ENCODE peak calls at places on chromosomes 16 and 17, in nine cellular contexts. O is cardiac muscle cell, T is hepatocyte, E is tibial artery, G is GM23338, I is adipocyte, R is ovary, H is left ventricle myocardium inferior, L is GM23248. Z is an unnamed sample. For H3K4me1, the result is how much of the 10 kb centered on the place peaks cover.

GRCh38 chr16:9007177-9007794 is 43.6 kb upstream of the USP7 start:
- DNase-seq in O (no peak), T (no peak), E (no peak), G (no peak), I (peak), R (no peak), H (no peak), L (peak), Z (peak)

GRCh38 chr16:339680-340079 is 12.8 kb downstream of the AXIN1 start:
- DNase-seq in O (no peak), T (no peak), E (no peak), G (no peak), I (no peak), R (no peak), H (no peak), L (no peak), Z (no peak)

GRCh38 chr16:51556694-51557327 is 405.7 kb upstream of the SALL1 start:
- DNase-seq in O (no peak), T (peak), E (no peak), G (no peak), I (peak), R (peak), H (no peak), L (peak), Z (peak)

GRCh38 chr17:44749076-44750020 is 9.4 kb upstream of the ADAM11 start:
- DNase-seq in O (no peak), T (no peak), E (no peak), G (no peak), I (no peak), R (no peak), H (peak), L (no peak), Z (no peak)

GRCh38 chr16:17194190-17194780 is 276.5 kb downstream of the XYLT1 start:
- DNase-seq in O (peak), T (peak), E (peak), G (peak), I (peak), R (peak), H (peak), L (peak), Z (peak)

GRCh38 chr16:17544785-17545184 is 74.0 kb upstream of the XYLT1 start:
- DNase-seq in O (no peak), T (no peak), E (peak), G (peak), I (no peak), R (no peak), H (no peak), L (no peak), Z (peak)

GRCh38 chr17:8785547-8786412 is 13.4 kb downstream of the MFSD6L start:
- DNase-seq in O (peak), T (peak), E (peak), G (peak), I (peak), R (peak), H (peak), L (peak), Z (peak)

GRCh38 chr17:2828396-2829038 is 32.3 kb downstream of the RAP1GAP2 start:
- DNase-seq in O (peak), T (peak), E (peak), G (peak), I (peak), R (peak), H (peak), L (peak), Z (peak)

GRCh38 chr16:10729649-10730048 is 14.0 kb upstream of the NUBP1 start:
- DNase-seq in O (no peak), T (no peak), E (no peak), G (peak), I (peak), R (no peak), H (no peak), L (peak), Z (peak)

GRCh38 chr16:53629607-53630312 is 73.9 kb downstream of the RPGRIP1L start:
- DNase-seq in O (no peak), T (no peak), E (no peak), G (no peak), I (no peak), R (no peak), H (no peak), L (no peak), Z (no peak)

GRCh38 chr17:57366558-57367351 is 110.4 kb downstream of the MSI2 start:
- DNase-seq in O (no peak), T (peak), E (no peak), G (no peak), I (no peak), R (no peak), H (peak), L (peak), Z (no peak)

GRCh38 chr17:28473542-28473941 is at the start of gene SLC13A2:
- DNase-seq in O (no peak), T (no peak), E (no peak), G (no peak), I (no peak), R (no peak), H (no peak), L (no peak), Z (no peak)

GRCh38 chr17:1082579-1082978 is 85.7 kb downstream of the TIMM22 start:
- DNase-seq in O (no peak), T (no peak), E (no peak), G (no peak), I (no peak), R (no peak), H (no peak), L (peak), Z (no peak)

GRCh38 chr16:90026135-90026534 is 6.9 kb upstream of the DBNDD1 start:
- DNase-seq in O (no peak), T (no peak), E (no peak), G (peak), I (no peak), R (no peak), H (no peak), L (no peak), Z (no peak)

GRCh38 chr17:83152745-83153611 is 73.6 kb downstream of the METRNL start:
- DNase-seq in O (no peak), T (peak), E (peak), G (no peak), I (no peak), R (no peak), H (peak), L (no peak), Z (peak)

GRCh38 chr17:65593870-65594584 is 32.6 kb upstream of the AXIN2 start:
- DNase-seq in O (no peak), T (peak), E (no peak), G (no peak), I (peak), R (no peak), H (no peak), L (peak), Z (no peak)

GRCh38 chr17:29251969-29252866 is 5.6 kb downstream of the CRYBA1 start:
- DNase-seq in O (peak), T (peak), E (no peak), G (peak), I (peak), R (no peak), H (no peak), L (peak), Z (no peak)

GRCh38 chr17:38454528-38454927 is 26.3 kb downstream of the ARHGAP23 start:
- DNase-seq in O (no peak), T (peak), E (peak), G (no peak), I (peak), R (peak), H (peak), L (peak), Z (peak)

DNA sequence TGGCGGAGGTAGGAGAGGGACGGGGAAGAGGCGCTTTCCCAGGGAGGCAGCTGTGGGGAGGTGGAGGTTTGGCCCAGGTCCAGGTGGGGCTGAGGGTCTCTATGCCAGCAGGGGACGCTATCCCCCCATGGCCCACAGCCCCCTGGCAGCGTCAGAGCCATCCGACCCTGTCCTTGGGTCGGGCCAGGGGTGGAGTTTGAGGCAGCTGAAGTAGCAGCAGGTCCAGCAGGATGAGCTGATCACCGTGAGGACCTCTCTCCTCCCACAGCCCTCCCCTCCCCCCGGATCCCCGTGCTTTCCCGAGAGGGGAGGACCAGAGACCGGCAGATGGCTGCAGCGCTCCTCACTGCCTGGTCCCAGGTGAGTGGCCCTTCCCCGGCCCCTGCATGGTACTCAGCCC is 3.2 kb downstream of the ZNF205 start:
- DNase-seq in O (no peak), T (no peak), E (no peak), G (peak), I (no peak), R (no peak), H (no peak), L (no peak), Z (no peak)
- H3K4me1 ChIP-seq in O (under half), T (under half), E (under half), G (under half), I (under half), R (under half), H (under half), L (under half), Z (under half)

GRCh38 chr16:25052530-25052929 is 37.4 kb upstream of the ARHGAP17 start:
- DNase-seq in O (no peak), T (no peak), E (no peak), G (no peak), I (no peak), R (no peak), H (peak), L (no peak), Z (no peak)

GRCh38 chr16:25048146-25048618 is 33.0 kb upstream of the ARHGAP17 start:
- DNase-seq in O (no peak), T (no peak), E (no peak), G (no peak), I (no peak), R (no peak), H (no peak), L (no peak), Z (no peak)

GRCh38 chr16:25052161-25052511 is 37.0 kb upstream of the ARHGAP17 start:
- DNase-seq in O (no peak), T (no peak), E (no peak), G (no peak), I (no peak), R (no peak), H (no peak), L (no peak), Z (no peak)

GRCh38 chr16:25045696-25046381 is 30.7 kb upstream of the ARHGAP17 start:
- DNase-seq in O (no peak), T (no peak), E (no peak), G (no peak), I (no peak), R (no peak), H (no peak), L (peak), Z (no peak)

GRCh38 chr16:25051446-25052160 is 36.4 kb upstream of the ARHGAP17 start:
- DNase-seq in O (no peak), T (no peak), E (no peak), G (no peak), I (peak), R (no peak), H (no peak), L (peak), Z (no peak)
- H3K4me1 ChIP-seq in O (under half), T (under half), E (under half), G (under half), I (under half), R (under half), H (under half), L (under half), Z (under half)

GRCh38 chr17:39639566-39640458 is 2.9 kb downstream of the STARD3 start:
- DNase-seq in O (no peak), T (no peak), E (no peak), G (no peak), I (no peak), R (no peak), H (no peak), L (no peak), Z (no peak)
- H3K4me1 ChIP-seq in O (under half), T (under half), E (under half), G (half or more), I (under half), R (under half), H (half or more), L (under half), Z (under half)

GRCh38 chr17:47692895-47693666 is 880 bp upstream of the TBKBP1 start:
- DNase-seq in O (no peak), T (no peak), E (no peak), G (peak), I (peak), R (no peak), H (no peak), L (peak), Z (peak)

GRCh38 chr17:47694018-47694817 is at the start of gene TBKBP1:
- DNase-seq in O (peak), T (peak), E (peak), G (peak), I (peak), R (peak), H (peak), L (peak), Z (peak)

GRCh38 chr17:47693667-47694017 is 319 bp upstream of the TBKBP1 start:
- DNase-seq in O (peak), T (no peak), E (no peak), G (no peak), I (no peak), R (peak), H (no peak), L (no peak), Z (no peak)

GRCh38 chr17:47690121-47690520 is 3.8 kb upstream of the TBKBP1 start:
- DNase-seq in O (no peak), T (no peak), E (no peak), G (no peak), I (no peak), R (no peak), H (no peak), L (no peak), Z (no peak)

GRCh38 chr17:47692137-47692894 is 1.6 kb upstream of the TBKBP1 start:
- DNase-seq in O (no peak), T (no peak), E (no peak), G (no peak), I (no peak), R (no peak), H (no peak), L (no peak), Z (no peak)
- H3K4me1 ChIP-seq in O (under half), T (under half), E (under half), G (under half), I (under half), R (under half), H (under half), L (under half), Z (under half)

GRCh38 chr17:75349589-75349988 is 55.9 kb downstream of the GRB2 start:
- DNase-seq in O (no peak), T (no peak), E (no peak), G (no peak), I (no peak), R (no peak), H (no peak), L (no peak), Z (no peak)
- H3K4me1 ChIP-seq in O (under half), T (under half), E (under half), G (half or more), I (under half), R (under half), H (under half), L (under half), Z (under half)

DNA sequence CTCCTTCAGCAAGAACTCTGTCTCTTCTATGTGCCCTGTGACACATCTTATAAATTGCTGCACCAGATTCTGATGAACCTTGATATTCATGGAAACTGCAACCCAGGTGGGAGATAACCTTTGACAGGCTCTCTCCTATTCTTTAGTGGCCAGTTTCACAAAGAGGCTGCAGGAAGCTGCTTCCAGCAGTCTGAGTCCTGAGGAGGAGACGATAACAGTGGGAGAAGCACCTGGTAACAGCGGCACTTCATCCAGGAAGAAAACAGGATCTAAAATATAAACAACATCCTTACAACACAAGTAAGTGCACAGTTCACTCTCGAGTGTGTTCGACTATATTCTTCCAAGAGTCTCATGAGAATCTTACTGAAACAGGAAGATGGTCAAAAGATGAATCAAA is 180.1 kb downstream of the MAP2K6 start:
- DNase-seq in O (no peak), T (no peak), E (no peak), G (no peak), I (no peak), R (no peak), H (no peak), L (no peak), Z (no peak)
- H3K4me1 ChIP-seq in O (under half), T (under half), E (under half), G (under half), I (under half), R (under half), H (under half), L (under half), Z (under half)

GRCh38 chr17:17930674-17931073 is 41.5 kb downstream of the TOM1L2 start:
- DNase-seq in O (no peak), T (no peak), E (no peak), G (no peak), I (no peak), R (no peak), H (no peak), L (no peak), Z (no peak)
- H3K4me1 ChIP-seq in O (under half), T (under half), E (half or more), G (under half), I (half or more), R (under half), H (half or more), L (half or more), Z (under half)

DNA sequence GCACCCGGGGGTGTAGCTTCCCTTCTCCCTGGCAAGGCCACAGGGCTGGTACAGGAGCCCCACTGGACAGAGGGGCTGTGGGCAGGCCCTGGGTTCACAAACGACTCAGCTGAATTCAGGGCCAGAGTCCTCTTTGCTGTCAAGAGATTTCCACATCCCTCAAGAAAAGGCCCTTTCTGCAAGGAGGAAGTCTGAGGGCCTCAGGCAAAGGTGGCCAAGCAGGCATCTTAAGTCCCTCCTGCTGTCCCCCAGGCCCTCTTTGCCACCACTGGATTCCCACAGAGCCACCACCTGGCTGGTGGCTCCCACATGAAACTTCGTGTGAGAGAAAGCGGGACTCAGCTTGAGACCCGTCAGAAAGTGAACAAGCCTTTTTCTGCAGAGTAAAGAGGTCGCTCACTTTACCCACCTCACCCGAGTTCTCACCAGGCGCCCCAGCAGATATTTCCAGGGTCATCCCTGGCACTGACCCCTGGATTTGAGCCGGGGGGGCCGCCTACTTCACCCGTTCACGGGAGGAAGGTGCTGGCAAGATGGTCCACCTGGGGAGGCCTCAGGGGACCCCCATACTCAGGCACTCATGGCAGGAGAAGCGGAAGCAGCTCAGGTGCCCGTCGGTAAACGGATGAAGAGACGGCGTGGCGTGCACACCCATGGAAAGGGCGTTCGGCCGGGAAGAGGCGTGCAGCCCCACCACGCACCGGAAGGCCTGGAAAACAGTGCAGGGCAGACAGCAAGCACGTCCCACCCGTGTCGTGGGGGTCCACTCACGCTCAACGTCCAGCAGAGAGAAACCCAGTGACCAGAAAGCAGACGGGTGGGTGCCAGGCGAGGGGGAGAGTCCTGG is 3.6 kb downstream of the RNF166 start:
- DNase-seq in O (no peak), T (no peak), E (no peak), G (no peak), I (no peak), R (no peak), H (no peak), L (no peak), Z (no peak)
- H3K4me1 ChIP-seq in O (under half), T (under half), E (under half), G (under half), I (under half), R (under half), H (half or more), L (under half), Z (under half)

DNA sequence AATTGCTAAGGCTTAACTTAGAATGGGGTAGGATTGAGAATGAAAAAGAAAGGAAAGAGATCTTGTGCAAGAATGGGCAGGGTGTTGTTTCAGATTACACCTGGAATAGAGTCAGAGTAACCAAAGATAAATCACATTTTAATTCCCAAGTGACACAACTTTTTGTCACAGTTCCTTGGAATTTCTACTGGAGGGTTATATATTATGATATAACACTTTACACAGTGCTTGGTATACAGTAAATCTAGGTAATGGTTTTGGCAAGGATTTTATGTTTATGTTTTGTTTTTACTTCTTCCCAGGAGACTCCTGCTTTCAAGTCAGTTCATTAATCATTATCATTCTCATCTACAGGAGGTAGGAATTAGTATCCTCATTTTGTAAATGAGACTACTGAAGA is 115.7 kb upstream of the KCNJ16 start:
- DNase-seq in O (no peak), T (no peak), E (no peak), G (no peak), I (no peak), R (no peak), H (no peak), L (no peak), Z (no peak)
- H3K4me1 ChIP-seq in O (under half), T (under half), E (under half), G (under half), I (under half), R (under half), H (under half), L (under half), Z (under half)

GRCh38 chr17:75703591-75703990 is 17.7 kb upstream of the ITGB4 start:
- DNase-seq in O (no peak), T (no peak), E (no peak), G (no peak), I (no peak), R (no peak), H (no peak), L (peak), Z (no peak)
- H3K4me1 ChIP-seq in O (under half), T (under half), E (under half), G (under half), I (under half), R (under half), H (half or more), L (under half), Z (under half)